ENCODE peak calls at places on chromosomes 16 and 17, in five cellular contexts. One of them, this sample, is unnamed.

GRCh38 chr17:17036520-17036998 is 5.7 kb upstream of the MPRIP start:
- DNase-seq in T-cell: no peak
- DNase-seq in head of caudate nucleus: no peak
- DNase-seq in NCI-H2081 treated with DMSO at 0.1 percent for 48 hours: no peak
- DNase-seq in AG08395: peak
- DNase-seq in this sample: no peak

GRCh38 chr17:78547035-78547434 is 30.2 kb downstream of the DNAH17 start:
- DNase-seq in T-cell: no peak
- DNase-seq in NCI-H2081 treated with DMSO at 0.1 percent for 48 hours: no peak
- DNase-seq in head of caudate nucleus: no peak
- DNase-seq in AG08395: no peak
- DNase-seq in this sample: no peak

GRCh38 chr16:89044394-89045180 is 49.1 kb upstream of the ACSF3 start:
- DNase-seq in AG08395: no peak
- DNase-seq in NCI-H2081 treated with DMSO at 0.1 percent for 48 hours: no peak
- DNase-seq in head of caudate nucleus: no peak
- DNase-seq in T-cell: no peak
- DNase-seq in this sample: no peak

GRCh38 chr17:7213895-7214299 is 5.7 kb downstream of the DLG4 start:
- DNase-seq in head of caudate nucleus: peak
- DNase-seq in AG08395: peak
- DNase-seq in T-cell: peak
- DNase-seq in NCI-H2081 treated with DMSO at 0.1 percent for 48 hours: peak
- DNase-seq in this sample: no peak

GRCh38 chr16:50573947-50574751 is 26.0 kb downstream of the NKD1 start:
- DNase-seq in AG08395: no peak
- DNase-seq in NCI-H2081 treated with DMSO at 0.1 percent for 48 hours: no peak
- DNase-seq in T-cell: no peak
- DNase-seq in head of caudate nucleus: no peak
- DNase-seq in this sample: no peak

GRCh38 chr17:61349350-61349749 is 50.3 kb upstream of the TBX2 start:
- DNase-seq in NCI-H2081 treated with DMSO at 0.1 percent for 48 hours: no peak
- DNase-seq in AG08395: no peak
- DNase-seq in T-cell: no peak
- DNase-seq in head of caudate nucleus: no peak
- DNase-seq in this sample: no peak

GRCh38 chr16:67649494-67649931 is 4.6 kb downstream of the CARMIL2 start:
- DNase-seq in NCI-H2081 treated with DMSO at 0.1 percent for 48 hours: no peak
- DNase-seq in head of caudate nucleus: no peak
- DNase-seq in T-cell: no peak
- DNase-seq in AG08395: no peak
- DNase-seq in this sample: no peak

GRCh38 chr16:1524366-1524765 is 9.1 kb upstream of the TMEM204 start:
- DNase-seq in NCI-H2081 treated with DMSO at 0.1 percent for 48 hours: no peak
- DNase-seq in AG08395: no peak
- DNase-seq in head of caudate nucleus: no peak
- DNase-seq in T-cell: no peak
- DNase-seq in this sample: no peak

GRCh38 chr17:47615766-47616424 is 33.8 kb upstream of the KPNB1 start:
- DNase-seq in head of caudate nucleus: no peak
- DNase-seq in AG08395: peak
- DNase-seq in NCI-H2081 treated with DMSO at 0.1 percent for 48 hours: peak
- DNase-seq in T-cell: no peak
- DNase-seq in this sample: no peak

GRCh38 chr16:85902366-85903155 is 3.6 kb downstream of the IRF8 start:
- DNase-seq in T-cell: peak
- DNase-seq in AG08395: no peak
- DNase-seq in NCI-H2081 treated with DMSO at 0.1 percent for 48 hours: no peak
- DNase-seq in head of caudate nucleus: no peak
- DNase-seq in this sample: no peak

GRCh38 chr16:78503501-78504110 is 404.2 kb downstream of the WWOX start:
- DNase-seq in T-cell: peak
- DNase-seq in AG08395: peak
- DNase-seq in NCI-H2081 treated with DMSO at 0.1 percent for 48 hours: peak
- DNase-seq in head of caudate nucleus: peak
- DNase-seq in this sample: peak

GRCh38 chr17:46194393-46195216 is 1.4 kb upstream of the KANSL1 start:
- DNase-seq in NCI-H2081 treated with DMSO at 0.1 percent for 48 hours: no peak
- DNase-seq in T-cell: peak
- DNase-seq in head of caudate nucleus: no peak
- DNase-seq in AG08395: peak
- DNase-seq in this sample: no peak

GRCh38 chr16:30491744-30492308 is 19.3 kb downstream of the ITGAL start:
- DNase-seq in T-cell: no peak
- DNase-seq in NCI-H2081 treated with DMSO at 0.1 percent for 48 hours: no peak
- DNase-seq in head of caudate nucleus: no peak
- DNase-seq in AG08395: peak
- DNase-seq in this sample: no peak

GRCh38 chr17:78241277-78242023 is 10.0 kb downstream of the TMEM235 start:
- DNase-seq in T-cell: no peak
- DNase-seq in head of caudate nucleus: peak
- DNase-seq in NCI-H2081 treated with DMSO at 0.1 percent for 48 hours: no peak
- DNase-seq in AG08395: peak
- DNase-seq in this sample: no peak

GRCh38 chr17:57565119-57565635 is 179.9 kb downstream of the CCDC182 start:
- DNase-seq in T-cell: no peak
- DNase-seq in head of caudate nucleus: no peak
- DNase-seq in NCI-H2081 treated with DMSO at 0.1 percent for 48 hours: no peak
- DNase-seq in AG08395: no peak
- DNase-seq in this sample: no peak

GRCh38 chr17:6248061-6248460 is 177.9 kb downstream of the WSCD1 start:
- DNase-seq in NCI-H2081 treated with DMSO at 0.1 percent for 48 hours: no peak
- DNase-seq in head of caudate nucleus: no peak
- DNase-seq in T-cell: no peak
- DNase-seq in AG08395: no peak
- DNase-seq in this sample: no peak

GRCh38 chr16:73886378-73886777 is 410.2 kb upstream of the PSMD7 start:
- DNase-seq in T-cell: no peak
- DNase-seq in NCI-H2081 treated with DMSO at 0.1 percent for 48 hours: no peak
- DNase-seq in head of caudate nucleus: no peak
- DNase-seq in AG08395: no peak
- DNase-seq in this sample: no peak

GRCh38 chr16:84307209-84307954 is 12.7 kb downstream of the WFDC1 start:
- DNase-seq in NCI-H2081 treated with DMSO at 0.1 percent for 48 hours: no peak
- DNase-seq in head of caudate nucleus: no peak
- DNase-seq in T-cell: no peak
- DNase-seq in AG08395: no peak
- DNase-seq in this sample: no peak

GRCh38 chr16:87832759-87833502 is 36.4 kb downstream of the SLC7A5 start:
- DNase-seq in T-cell: no peak
- DNase-seq in NCI-H2081 treated with DMSO at 0.1 percent for 48 hours: no peak
- DNase-seq in AG08395: no peak
- DNase-seq in head of caudate nucleus: no peak
- DNase-seq in this sample: peak

GRCh38 chr17:68539536-68540469 is 27.6 kb downstream of the PRKAR1A start:
- DNase-seq in AG08395: peak
- DNase-seq in NCI-H2081 treated with DMSO at 0.1 percent for 48 hours: no peak
- DNase-seq in T-cell: no peak
- DNase-seq in head of caudate nucleus: peak
- DNase-seq in this sample: peak

GRCh38 chr16:595942-596735 is 6.3 kb downstream of the RAB40C start:
- DNase-seq in NCI-H2081 treated with DMSO at 0.1 percent for 48 hours: no peak
- DNase-seq in AG08395: no peak
- DNase-seq in head of caudate nucleus: no peak
- DNase-seq in T-cell: no peak
- DNase-seq in this sample: peak

GRCh38 chr16:24208710-24209109 is 47.4 kb upstream of the CACNG3 start:
- DNase-seq in head of caudate nucleus: peak
- DNase-seq in NCI-H2081 treated with DMSO at 0.1 percent for 48 hours: no peak
- DNase-seq in AG08395: no peak
- DNase-seq in T-cell: no peak
- DNase-seq in this sample: no peak

GRCh38 chr16:12613131-12613991 is 190.3 kb downstream of the CPPED1 start:
- DNase-seq in head of caudate nucleus: no peak
- DNase-seq in T-cell: no peak
- DNase-seq in NCI-H2081 treated with DMSO at 0.1 percent for 48 hours: no peak
- DNase-seq in AG08395: no peak
- DNase-seq in this sample: no peak

GRCh38 chr16:13994239-13995106 is 74.5 kb downstream of the ERCC4 start:
- DNase-seq in head of caudate nucleus: no peak
- DNase-seq in NCI-H2081 treated with DMSO at 0.1 percent for 48 hours: no peak
- DNase-seq in T-cell: no peak
- DNase-seq in AG08395: no peak
- DNase-seq in this sample: no peak

GRCh38 chr17:50328926-50329325 is 17.0 kb upstream of the XYLT2 start:
- DNase-seq in head of caudate nucleus: no peak
- DNase-seq in AG08395: no peak
- DNase-seq in T-cell: no peak
- DNase-seq in NCI-H2081 treated with DMSO at 0.1 percent for 48 hours: no peak
- DNase-seq in this sample: no peak

GRCh38 chr17:35796942-35797341 is 1.5 kb upstream of the MMP28 start:
- DNase-seq in AG08395: no peak
- DNase-seq in NCI-H2081 treated with DMSO at 0.1 percent for 48 hours: no peak
- DNase-seq in T-cell: no peak
- DNase-seq in head of caudate nucleus: no peak
- DNase-seq in this sample: no peak

GRCh38 chr17:69473801-69474170 is 59.3 kb downstream of the MAP2K6 start:
- DNase-seq in T-cell: no peak
- DNase-seq in AG08395: peak
- DNase-seq in NCI-H2081 treated with DMSO at 0.1 percent for 48 hours: no peak
- DNase-seq in head of caudate nucleus: no peak
- DNase-seq in this sample: no peak

GRCh38 chr17:70855401-70856054 is 686.2 kb downstream of the KCNJ2 start:
- DNase-seq in head of caudate nucleus: no peak
- DNase-seq in NCI-H2081 treated with DMSO at 0.1 percent for 48 hours: peak
- DNase-seq in T-cell: no peak
- DNase-seq in AG08395: no peak
- DNase-seq in this sample: no peak

GRCh38 chr16:31472559-31473203 is 729 bp downstream of the TGFB1I1 start:
- DNase-seq in head of caudate nucleus: no peak
- DNase-seq in NCI-H2081 treated with DMSO at 0.1 percent for 48 hours: peak
- DNase-seq in AG08395: peak
- DNase-seq in T-cell: no peak
- DNase-seq in this sample: peak

GRCh38 chr17:38761612-38762011 is 9.1 kb downstream of the PSMB3 start:
- DNase-seq in AG08395: peak
- DNase-seq in head of caudate nucleus: no peak
- DNase-seq in T-cell: no peak
- DNase-seq in NCI-H2081 treated with DMSO at 0.1 percent for 48 hours: no peak
- DNase-seq in this sample: no peak

This sample was measured in upper lobe of left lung.